ENCODE peak calls at places on chromosome 10, in four cellular contexts. T is esophagus squamous epithelium, H is hippocampal formation, D is D341Med. R is an unnamed sample.

GRCh38 chr10:104351919-104352318 is 1.7 kb upstream of the CFAP58 start:
- DNase-seq in T (no peak), H (no peak), D (no peak), R (no peak)

GRCh38 chr10:95331596-95332130 is 40.9 kb upstream of the PDLIM1 start:
- DNase-seq in T (no peak), H (no peak), D (no peak), R (no peak)

GRCh38 chr10:75773139-75773801 is 341.8 kb downstream of the LRMDA start:
- DNase-seq in T (no peak), D (no peak), H (no peak), R (no peak)

GRCh38 chr10:111360260-111360925 is 283.6 kb downstream of the ADRA2A start:
- DNase-seq in T (no peak), D (peak), H (no peak), R (no peak)

GRCh38 chr10:31483546-31483945 is 164.5 kb downstream of the ZEB1 start:
- DNase-seq in H (no peak), D (no peak), T (no peak), R (no peak)

GRCh38 chr10:33635967-33636366 is 301.5 kb upstream of the NRP1 start:
- DNase-seq in T (no peak), H (no peak), D (no peak), R (no peak)

GRCh38 chr10:124149681-124150080 is 56.3 kb upstream of the CHST15 start:
- DNase-seq in H (no peak), T (no peak), D (no peak), R (no peak)

GRCh38 chr10:79490400-79491081 is 21.8 kb upstream of the EIF5AL1 start:
- DNase-seq in T (no peak), D (no peak), H (no peak), R (no peak)

GRCh38 chr10:128843972-128844371 is 623.1 kb upstream of the MGMT start:
- DNase-seq in H (no peak), T (no peak), D (no peak), R (no peak)

GRCh38 chr10:119303886-119304285 is 96.5 kb downstream of the GRK5 start:
- DNase-seq in D (no peak), T (no peak), H (no peak), R (no peak)

GRCh38 chr10:4150676-4151075 is 365.7 kb upstream of the KLF6 start:
- DNase-seq in D (no peak), T (no peak), H (no peak), R (no peak)

GRCh38 chr10:79067241-79068202 is 1.2 kb upstream of the ZMIZ1 start:
- DNase-seq in D (peak), H (peak), T (peak), R (no peak)

GRCh38 chr10:72328045-72328828 is 26.5 kb downstream of the DNAJB12 start:
- DNase-seq in T (no peak), D (peak), H (peak), R (no peak)

GRCh38 chr10:119643306-119644214 is 7.6 kb upstream of the BAG3 start:
- DNase-seq in T (no peak), H (no peak), D (no peak), R (no peak)

GRCh38 chr10:60964257-60965235 is 20.6 kb upstream of the RHOBTB1 start:
- DNase-seq in D (peak), H (peak), T (no peak), R (no peak)

GRCh38 chr10:71771821-71772617 is 1.3 kb downstream of the VSIR start:
- DNase-seq in D (no peak), H (no peak), T (no peak), R (no peak)

GRCh38 chr10:96138102-96138501 is 8.0 kb downstream of the ZNF518A start:
- DNase-seq in D (no peak), T (no peak), H (no peak), R (no peak)

GRCh38 chr10:49505076-49505475 is 33.8 kb downstream of the ERCC6 start:
- DNase-seq in H (no peak), D (no peak), T (no peak), R (no peak)

GRCh38 chr10:48993627-48994026 is 54.0 kb upstream of the LRRC18 start:
- DNase-seq in D (no peak), T (no peak), H (no peak), R (no peak)

GRCh38 chr10:49679480-49679893 is at the start of gene C10orf53:
- DNase-seq in H (peak), T (no peak), D (peak), R (no peak)

GRCh38 chr10:112094984-112095383 is 88.6 kb downstream of the GPAM start:
- DNase-seq in T (no peak), D (no peak), H (no peak), R (no peak)

GRCh38 chr10:113751116-113751728 is at the start of gene PLEKHS1:
- DNase-seq in D (no peak), T (no peak), H (no peak), R (no peak)

GRCh38 chr10:71828702-71829101 is 22.3 kb downstream of the PSAP start:
- DNase-seq in H (no peak), D (no peak), T (no peak), R (no peak)

GRCh38 chr10:26890956-26891355 is 30.2 kb upstream of the ABI1 start:
- DNase-seq in D (peak), T (no peak), H (no peak), R (no peak)

GRCh38 chr10:5233324-5233723 is 36.7 kb downstream of the AKR1C4 start:
- DNase-seq in H (no peak), D (no peak), T (no peak), R (no peak)

GRCh38 chr10:24811906-24812305 is 88.2 kb upstream of the ARHGAP21 start:
- DNase-seq in H (peak), T (no peak), D (no peak), R (no peak)

GRCh38 chr10:131224106-131224505 is 87.4 kb downstream of the TCERG1L start:
- DNase-seq in D (no peak), H (no peak), T (no peak), R (no peak)

GRCh38 chr10:24645784-24646183 is 77.9 kb downstream of the ARHGAP21 start:
- DNase-seq in D (no peak), H (no peak), T (no peak), R (no peak)

GRCh38 chr10:29804025-29804852 is 169.5 kb upstream of the SVIL start:
- DNase-seq in T (no peak), H (no peak), D (no peak), R (no peak)